ENCODE peak calls at places on chromosome 16, in ten cellular contexts. One of them, this sample, is unnamed.
A peak's percentile ranks its signal among the peaks of the same experiment; 100 is the strongest.

GRCh38 chr16:22948603-22949368 is 134.8 kb downstream of the HS3ST2 start:
- DNase-seq in pons: peak; percentile 50
- DNase-seq in NCI-H1092 treated with DMSO at 0.1 percent for 48 hours: peak; percentile 41
- DNase-seq in stimulated activated CD4-positive, alpha-beta T cell treated with anti-CD3 and anti-CD28 coated beads, Interleukin-15, amount 100 ng/mL, for 1 hour: no peak
- DNase-seq in iPS-NIHi11: peak; percentile 88
- DNase-seq in EH: peak; percentile 60
- DNase-seq in left ventricle myocardium inferior: peak; percentile 39
- DNase-seq in dorsolateral prefrontal cortex: peak; percentile 58
- DNase-seq in iPS DF 19.7: peak; percentile 77
- DNase-seq in CD4-positive, alpha-beta T cell: no peak
- DNase-seq in this sample: peak; percentile 19

GRCh38 chr16:11612110-11612981 is 25.6 kb upstream of the LITAF start:
- DNase-seq in pons: peak; percentile 56
- DNase-seq in NCI-H1092 treated with DMSO at 0.1 percent for 48 hours: no peak
- DNase-seq in stimulated activated CD4-positive, alpha-beta T cell treated with anti-CD3 and anti-CD28 coated beads, Interleukin-15, amount 100 ng/mL, for 1 hour: no peak
- DNase-seq in iPS-NIHi11: peak; percentile 71
- DNase-seq in EH: no peak
- DNase-seq in left ventricle myocardium inferior: peak; percentile 35
- DNase-seq in dorsolateral prefrontal cortex: no peak
- DNase-seq in iPS DF 19.7: no peak
- DNase-seq in CD4-positive, alpha-beta T cell: no peak
- DNase-seq in this sample: no peak

GRCh38 chr16:79535130-79535529 is 65.4 kb downstream of the MAF start:
- DNase-seq in pons: peak; percentile 57
- DNase-seq in NCI-H1092 treated with DMSO at 0.1 percent for 48 hours: no peak
- DNase-seq in stimulated activated CD4-positive, alpha-beta T cell treated with anti-CD3 and anti-CD28 coated beads, Interleukin-15, amount 100 ng/mL, for 1 hour: no peak
- DNase-seq in iPS-NIHi11: no peak
- DNase-seq in EH: no peak
- DNase-seq in left ventricle myocardium inferior: no peak
- DNase-seq in dorsolateral prefrontal cortex: no peak
- DNase-seq in iPS DF 19.7: no peak
- DNase-seq in CD4-positive, alpha-beta T cell: no peak
- DNase-seq in this sample: no peak

GRCh38 chr16:10169031-10169430 is 13.2 kb downstream of the GRIN2A start:
- DNase-seq in pons: no peak
- DNase-seq in NCI-H1092 treated with DMSO at 0.1 percent for 48 hours: no peak
- DNase-seq in stimulated activated CD4-positive, alpha-beta T cell treated with anti-CD3 and anti-CD28 coated beads, Interleukin-15, amount 100 ng/mL, for 1 hour: no peak
- DNase-seq in iPS-NIHi11: no peak
- DNase-seq in EH: no peak
- DNase-seq in left ventricle myocardium inferior: no peak
- DNase-seq in dorsolateral prefrontal cortex: no peak
- DNase-seq in iPS DF 19.7: no peak
- DNase-seq in CD4-positive, alpha-beta T cell: no peak
- DNase-seq in this sample: no peak

GRCh38 chr16:23254338-23254737 is 47.8 kb upstream of the SCNN1B start:
- DNase-seq in pons: no peak
- DNase-seq in NCI-H1092 treated with DMSO at 0.1 percent for 48 hours: no peak
- DNase-seq in stimulated activated CD4-positive, alpha-beta T cell treated with anti-CD3 and anti-CD28 coated beads, Interleukin-15, amount 100 ng/mL, for 1 hour: no peak
- DNase-seq in iPS-NIHi11: no peak
- DNase-seq in EH: peak; percentile 61
- DNase-seq in left ventricle myocardium inferior: no peak
- DNase-seq in dorsolateral prefrontal cortex: no peak
- DNase-seq in iPS DF 19.7: no peak
- DNase-seq in CD4-positive, alpha-beta T cell: no peak
- DNase-seq in this sample: no peak

GRCh38 chr16:85019659-85020245 is 7.8 kb upstream of the KIAA0513 start:
- DNase-seq in pons: no peak
- DNase-seq in NCI-H1092 treated with DMSO at 0.1 percent for 48 hours: peak; percentile 95
- DNase-seq in stimulated activated CD4-positive, alpha-beta T cell treated with anti-CD3 and anti-CD28 coated beads, Interleukin-15, amount 100 ng/mL, for 1 hour: no peak
- DNase-seq in iPS-NIHi11: no peak
- DNase-seq in EH: no peak
- DNase-seq in left ventricle myocardium inferior: no peak
- DNase-seq in dorsolateral prefrontal cortex: no peak
- DNase-seq in iPS DF 19.7: no peak
- DNase-seq in CD4-positive, alpha-beta T cell: no peak
- DNase-seq in this sample: no peak

GRCh38 chr16:30741461-30741914 is 6.7 kb upstream of the PHKG2 start:
- DNase-seq in pons: no peak
- DNase-seq in NCI-H1092 treated with DMSO at 0.1 percent for 48 hours: no peak
- DNase-seq in stimulated activated CD4-positive, alpha-beta T cell treated with anti-CD3 and anti-CD28 coated beads, Interleukin-15, amount 100 ng/mL, for 1 hour: no peak
- DNase-seq in iPS-NIHi11: no peak
- DNase-seq in EH: peak; percentile 89
- DNase-seq in left ventricle myocardium inferior: no peak
- DNase-seq in dorsolateral prefrontal cortex: no peak
- DNase-seq in iPS DF 19.7: no peak
- DNase-seq in CD4-positive, alpha-beta T cell: no peak
- DNase-seq in this sample: peak; percentile 36

GRCh38 chr16:303760-304505 is 21.0 kb downstream of the PDIA2 start:
- DNase-seq in pons: no peak
- DNase-seq in NCI-H1092 treated with DMSO at 0.1 percent for 48 hours: no peak
- DNase-seq in stimulated activated CD4-positive, alpha-beta T cell treated with anti-CD3 and anti-CD28 coated beads, Interleukin-15, amount 100 ng/mL, for 1 hour: no peak
- DNase-seq in iPS-NIHi11: no peak
- DNase-seq in EH: peak; percentile 26
- DNase-seq in left ventricle myocardium inferior: no peak
- DNase-seq in dorsolateral prefrontal cortex: no peak
- DNase-seq in iPS DF 19.7: no peak
- DNase-seq in CD4-positive, alpha-beta T cell: no peak
- DNase-seq in this sample: no peak

GRCh38 chr16:56933266-56933619 is 1.3 kb downstream of the HERPUD1 start:
- DNase-seq in pons: no peak
- DNase-seq in NCI-H1092 treated with DMSO at 0.1 percent for 48 hours: no peak
- DNase-seq in stimulated activated CD4-positive, alpha-beta T cell treated with anti-CD3 and anti-CD28 coated beads, Interleukin-15, amount 100 ng/mL, for 1 hour: no peak
- DNase-seq in iPS-NIHi11: no peak
- DNase-seq in EH: no peak
- DNase-seq in left ventricle myocardium inferior: no peak
- DNase-seq in dorsolateral prefrontal cortex: no peak
- DNase-seq in iPS DF 19.7: no peak
- DNase-seq in CD4-positive, alpha-beta T cell: no peak
- DNase-seq in this sample: no peak

GRCh38 chr16:19844945-19845641 is 39.6 kb downstream of the GPRC5B start:
- DNase-seq in pons: peak; percentile 55
- DNase-seq in NCI-H1092 treated with DMSO at 0.1 percent for 48 hours: no peak
- DNase-seq in stimulated activated CD4-positive, alpha-beta T cell treated with anti-CD3 and anti-CD28 coated beads, Interleukin-15, amount 100 ng/mL, for 1 hour: no peak
- DNase-seq in iPS-NIHi11: no peak
- DNase-seq in EH: peak; percentile 77
- DNase-seq in left ventricle myocardium inferior: no peak
- DNase-seq in dorsolateral prefrontal cortex: no peak
- DNase-seq in iPS DF 19.7: no peak
- DNase-seq in CD4-positive, alpha-beta T cell: no peak
- DNase-seq in this sample: no peak

GRCh38 chr16:89121691-89122321 is 28.2 kb downstream of the ACSF3 start:
- DNase-seq in pons: no peak
- DNase-seq in NCI-H1092 treated with DMSO at 0.1 percent for 48 hours: no peak
- DNase-seq in stimulated activated CD4-positive, alpha-beta T cell treated with anti-CD3 and anti-CD28 coated beads, Interleukin-15, amount 100 ng/mL, for 1 hour: no peak
- DNase-seq in iPS-NIHi11: no peak
- DNase-seq in EH: no peak
- DNase-seq in left ventricle myocardium inferior: no peak
- DNase-seq in dorsolateral prefrontal cortex: no peak
- DNase-seq in iPS DF 19.7: no peak
- DNase-seq in CD4-positive, alpha-beta T cell: no peak
- DNase-seq in this sample: no peak

GRCh38 chr16:27219161-27219560 is 15.8 kb downstream of the KDM8 start:
- DNase-seq in pons: no peak
- DNase-seq in NCI-H1092 treated with DMSO at 0.1 percent for 48 hours: no peak
- DNase-seq in stimulated activated CD4-positive, alpha-beta T cell treated with anti-CD3 and anti-CD28 coated beads, Interleukin-15, amount 100 ng/mL, for 1 hour: no peak
- DNase-seq in iPS-NIHi11: no peak
- DNase-seq in EH: no peak
- DNase-seq in left ventricle myocardium inferior: no peak
- DNase-seq in dorsolateral prefrontal cortex: no peak
- DNase-seq in iPS DF 19.7: no peak
- DNase-seq in CD4-positive, alpha-beta T cell: no peak
- DNase-seq in this sample: no peak

GRCh38 chr16:7805997-7806396 is 473.4 kb downstream of the RBFOX1 start:
- DNase-seq in pons: no peak
- DNase-seq in NCI-H1092 treated with DMSO at 0.1 percent for 48 hours: no peak
- DNase-seq in stimulated activated CD4-positive, alpha-beta T cell treated with anti-CD3 and anti-CD28 coated beads, Interleukin-15, amount 100 ng/mL, for 1 hour: no peak
- DNase-seq in iPS-NIHi11: no peak
- DNase-seq in EH: no peak
- DNase-seq in left ventricle myocardium inferior: no peak
- DNase-seq in dorsolateral prefrontal cortex: no peak
- DNase-seq in iPS DF 19.7: no peak
- DNase-seq in CD4-positive, alpha-beta T cell: no peak
- DNase-seq in this sample: no peak

GRCh38 chr16:83400234-83400633 is 407.5 kb upstream of the HSBP1 start:
- DNase-seq in pons: no peak
- DNase-seq in NCI-H1092 treated with DMSO at 0.1 percent for 48 hours: no peak
- DNase-seq in stimulated activated CD4-positive, alpha-beta T cell treated with anti-CD3 and anti-CD28 coated beads, Interleukin-15, amount 100 ng/mL, for 1 hour: no peak
- DNase-seq in iPS-NIHi11: peak; percentile 67
- DNase-seq in EH: no peak
- DNase-seq in left ventricle myocardium inferior: no peak
- DNase-seq in dorsolateral prefrontal cortex: no peak
- DNase-seq in iPS DF 19.7: peak; percentile 30
- DNase-seq in CD4-positive, alpha-beta T cell: no peak
- DNase-seq in this sample: no peak

GRCh38 chr16:252366-253337 is 18.0 kb downstream of the FAM234A start:
- DNase-seq in pons: no peak
- DNase-seq in NCI-H1092 treated with DMSO at 0.1 percent for 48 hours: no peak
- DNase-seq in stimulated activated CD4-positive, alpha-beta T cell treated with anti-CD3 and anti-CD28 coated beads, Interleukin-15, amount 100 ng/mL, for 1 hour: no peak
- DNase-seq in iPS-NIHi11: no peak
- DNase-seq in EH: no peak
- DNase-seq in left ventricle myocardium inferior: no peak
- DNase-seq in dorsolateral prefrontal cortex: no peak
- DNase-seq in iPS DF 19.7: no peak
- DNase-seq in CD4-positive, alpha-beta T cell: no peak
- DNase-seq in this sample: no peak

GRCh38 chr16:77790964-77791363 is 2.6 kb downstream of the VAT1L start:
- DNase-seq in pons: no peak
- DNase-seq in NCI-H1092 treated with DMSO at 0.1 percent for 48 hours: no peak
- DNase-seq in stimulated activated CD4-positive, alpha-beta T cell treated with anti-CD3 and anti-CD28 coated beads, Interleukin-15, amount 100 ng/mL, for 1 hour: no peak
- DNase-seq in iPS-NIHi11: no peak
- DNase-seq in EH: no peak
- DNase-seq in left ventricle myocardium inferior: no peak
- DNase-seq in dorsolateral prefrontal cortex: no peak
- DNase-seq in iPS DF 19.7: no peak
- DNase-seq in CD4-positive, alpha-beta T cell: no peak
- DNase-seq in this sample: no peak

GRCh38 chr16:57185446-57185944 is 344 bp downstream of the PSME3IP1 start:
- DNase-seq in pons: no peak
- DNase-seq in NCI-H1092 treated with DMSO at 0.1 percent for 48 hours: no peak
- DNase-seq in stimulated activated CD4-positive, alpha-beta T cell treated with anti-CD3 and anti-CD28 coated beads, Interleukin-15, amount 100 ng/mL, for 1 hour: peak; percentile 7
- DNase-seq in iPS-NIHi11: peak; percentile 50
- DNase-seq in EH: peak; percentile 73
- DNase-seq in left ventricle myocardium inferior: peak; percentile 40
- DNase-seq in dorsolateral prefrontal cortex: peak; percentile 57
- DNase-seq in iPS DF 19.7: no peak
- DNase-seq in CD4-positive, alpha-beta T cell: no peak
- DNase-seq in this sample: no peak

GRCh38 chr16:54655171-54655590 is 275.5 kb upstream of the IRX5 start:
- DNase-seq in pons: no peak
- DNase-seq in NCI-H1092 treated with DMSO at 0.1 percent for 48 hours: no peak
- DNase-seq in stimulated activated CD4-positive, alpha-beta T cell treated with anti-CD3 and anti-CD28 coated beads, Interleukin-15, amount 100 ng/mL, for 1 hour: no peak
- DNase-seq in iPS-NIHi11: no peak
- DNase-seq in EH: no peak
- DNase-seq in left ventricle myocardium inferior: peak; percentile 29
- DNase-seq in dorsolateral prefrontal cortex: no peak
- DNase-seq in iPS DF 19.7: no peak
- DNase-seq in CD4-positive, alpha-beta T cell: no peak
- DNase-seq in this sample: no peak

GRCh38 chr16:81680444-81681263 is 98.4 kb upstream of the PLCG2 start:
- DNase-seq in pons: no peak
- DNase-seq in NCI-H1092 treated with DMSO at 0.1 percent for 48 hours: no peak
- DNase-seq in stimulated activated CD4-positive, alpha-beta T cell treated with anti-CD3 and anti-CD28 coated beads, Interleukin-15, amount 100 ng/mL, for 1 hour: no peak
- DNase-seq in iPS-NIHi11: no peak
- DNase-seq in EH: no peak
- DNase-seq in left ventricle myocardium inferior: no peak
- DNase-seq in dorsolateral prefrontal cortex: no peak
- DNase-seq in iPS DF 19.7: no peak
- DNase-seq in CD4-positive, alpha-beta T cell: no peak
- DNase-seq in this sample: no peak

GRCh38 chr16:55555436-55555835 is 11.0 kb upstream of the CAPNS2 start:
- DNase-seq in pons: no peak
- DNase-seq in NCI-H1092 treated with DMSO at 0.1 percent for 48 hours: no peak
- DNase-seq in stimulated activated CD4-positive, alpha-beta T cell treated with anti-CD3 and anti-CD28 coated beads, Interleukin-15, amount 100 ng/mL, for 1 hour: no peak
- DNase-seq in iPS-NIHi11: no peak
- DNase-seq in EH: peak; percentile 73
- DNase-seq in left ventricle myocardium inferior: no peak
- DNase-seq in dorsolateral prefrontal cortex: no peak
- DNase-seq in iPS DF 19.7: no peak
- DNase-seq in CD4-positive, alpha-beta T cell: no peak
- DNase-seq in this sample: no peak

GRCh38 chr16:50351116-50351515 is 17.7 kb downstream of the BRD7 start:
- DNase-seq in pons: no peak
- DNase-seq in NCI-H1092 treated with DMSO at 0.1 percent for 48 hours: no peak
- DNase-seq in stimulated activated CD4-positive, alpha-beta T cell treated with anti-CD3 and anti-CD28 coated beads, Interleukin-15, amount 100 ng/mL, for 1 hour: no peak
- DNase-seq in iPS-NIHi11: no peak
- DNase-seq in EH: no peak
- DNase-seq in left ventricle myocardium inferior: no peak
- DNase-seq in dorsolateral prefrontal cortex: no peak
- DNase-seq in iPS DF 19.7: no peak
- DNase-seq in CD4-positive, alpha-beta T cell: no peak
- DNase-seq in this sample: no peak

GRCh38 chr16:6125483-6126259 is 1028.1 kb upstream of the EEF2KMT start:
- DNase-seq in pons: no peak
- DNase-seq in NCI-H1092 treated with DMSO at 0.1 percent for 48 hours: no peak
- DNase-seq in stimulated activated CD4-positive, alpha-beta T cell treated with anti-CD3 and anti-CD28 coated beads, Interleukin-15, amount 100 ng/mL, for 1 hour: no peak
- DNase-seq in iPS-NIHi11: no peak
- DNase-seq in EH: peak; percentile 75
- DNase-seq in left ventricle myocardium inferior: no peak
- DNase-seq in dorsolateral prefrontal cortex: no peak
- DNase-seq in iPS DF 19.7: no peak
- DNase-seq in CD4-positive, alpha-beta T cell: no peak
- DNase-seq in this sample: no peak

GRCh38 chr16:75085556-75085955 is 31.0 kb downstream of the LDHD start:
- DNase-seq in pons: no peak
- DNase-seq in NCI-H1092 treated with DMSO at 0.1 percent for 48 hours: no peak
- DNase-seq in stimulated activated CD4-positive, alpha-beta T cell treated with anti-CD3 and anti-CD28 coated beads, Interleukin-15, amount 100 ng/mL, for 1 hour: no peak
- DNase-seq in iPS-NIHi11: no peak
- DNase-seq in EH: peak; percentile 29
- DNase-seq in left ventricle myocardium inferior: no peak
- DNase-seq in dorsolateral prefrontal cortex: no peak
- DNase-seq in iPS DF 19.7: no peak
- DNase-seq in CD4-positive, alpha-beta T cell: no peak
- DNase-seq in this sample: no peak

GRCh38 chr16:53094013-53094630 is 39.3 kb downstream of the CHD9 start:
- DNase-seq in pons: peak; percentile 63
- DNase-seq in NCI-H1092 treated with DMSO at 0.1 percent for 48 hours: peak; percentile 46
- DNase-seq in stimulated activated CD4-positive, alpha-beta T cell treated with anti-CD3 and anti-CD28 coated beads, Interleukin-15, amount 100 ng/mL, for 1 hour: peak; percentile 2
- DNase-seq in iPS-NIHi11: no peak
- DNase-seq in EH: peak; percentile 18
- DNase-seq in left ventricle myocardium inferior: peak; percentile 68
- DNase-seq in dorsolateral prefrontal cortex: no peak
- DNase-seq in iPS DF 19.7: no peak
- DNase-seq in CD4-positive, alpha-beta T cell: peak; percentile 7
- DNase-seq in this sample: no peak

GRCh38 chr16:14362774-14363371 is 267.2 kb downstream of the PARN start:
- DNase-seq in pons: no peak
- DNase-seq in NCI-H1092 treated with DMSO at 0.1 percent for 48 hours: no peak
- DNase-seq in stimulated activated CD4-positive, alpha-beta T cell treated with anti-CD3 and anti-CD28 coated beads, Interleukin-15, amount 100 ng/mL, for 1 hour: no peak
- DNase-seq in iPS-NIHi11: no peak
- DNase-seq in EH: peak; percentile 81
- DNase-seq in left ventricle myocardium inferior: no peak
- DNase-seq in dorsolateral prefrontal cortex: no peak
- DNase-seq in iPS DF 19.7: no peak
- DNase-seq in CD4-positive, alpha-beta T cell: no peak
- DNase-seq in this sample: no peak

GRCh38 chr16:85856054-85856453 is 42.9 kb upstream of the IRF8 start:
- DNase-seq in pons: no peak
- DNase-seq in NCI-H1092 treated with DMSO at 0.1 percent for 48 hours: no peak
- DNase-seq in stimulated activated CD4-positive, alpha-beta T cell treated with anti-CD3 and anti-CD28 coated beads, Interleukin-15, amount 100 ng/mL, for 1 hour: no peak
- DNase-seq in iPS-NIHi11: no peak
- DNase-seq in EH: no peak
- DNase-seq in left ventricle myocardium inferior: no peak
- DNase-seq in dorsolateral prefrontal cortex: no peak
- DNase-seq in iPS DF 19.7: no peak
- DNase-seq in CD4-positive, alpha-beta T cell: no peak
- DNase-seq in this sample: no peak

GRCh38 chr16:66127459-66128362 is 238.8 kb upstream of the CDH5 start:
- DNase-seq in pons: no peak
- DNase-seq in NCI-H1092 treated with DMSO at 0.1 percent for 48 hours: no peak
- DNase-seq in stimulated activated CD4-positive, alpha-beta T cell treated with anti-CD3 and anti-CD28 coated beads, Interleukin-15, amount 100 ng/mL, for 1 hour: no peak
- DNase-seq in iPS-NIHi11: no peak
- DNase-seq in EH: peak; percentile 22
- DNase-seq in left ventricle myocardium inferior: no peak
- DNase-seq in dorsolateral prefrontal cortex: peak; percentile 41
- DNase-seq in iPS DF 19.7: no peak
- DNase-seq in CD4-positive, alpha-beta T cell: no peak
- DNase-seq in this sample: no peak

GRCh38 chr16:59887856-59888255 is 1153.7 kb upstream of the GOT2 start:
- DNase-seq in pons: no peak
- DNase-seq in NCI-H1092 treated with DMSO at 0.1 percent for 48 hours: no peak
- DNase-seq in stimulated activated CD4-positive, alpha-beta T cell treated with anti-CD3 and anti-CD28 coated beads, Interleukin-15, amount 100 ng/mL, for 1 hour: no peak
- DNase-seq in iPS-NIHi11: no peak
- DNase-seq in EH: no peak
- DNase-seq in left ventricle myocardium inferior: no peak
- DNase-seq in dorsolateral prefrontal cortex: no peak
- DNase-seq in iPS DF 19.7: no peak
- DNase-seq in CD4-positive, alpha-beta T cell: no peak
- DNase-seq in this sample: no peak

This sample was measured in NCI-H2227 treated with DMSO at 0.1 percent for 48 hours.